ENCODE peak calls at places on chromosomes 2 and 18, in eight cellular contexts. F is kidney epithelial cell, M is bronchial epithelial cell, R is endothelial cell of umbilical vein, N is endodermal cell, E is kidney, S is hepatocyte, O is psoas muscle. Y is an unnamed sample. For H3K36me3, the result is how much of the 10 kb centered on the place peaks cover.

GRCh38 chr2:46615555-46616487 is 136.5 kb downstream of the TMEM247 start:
- DNase-seq in E (no peak), R (peak), S (peak), O (no peak), F (no peak), M (peak), N (no peak), Y (no peak)

GRCh38 chr2:898319-898718 is 52.3 kb upstream of the SNTG2 start:
- DNase-seq in E (no peak), N (peak), O (no peak), F (no peak), M (no peak), R (no peak), S (peak), Y (peak)

GRCh38 chr18:54774971-54775665 is 53.2 kb upstream of the RAB27B start:
- DNase-seq in E (no peak), R (peak), N (no peak), F (no peak), O (no peak), S (no peak), M (peak), Y (peak)

GRCh38 chr2:17869128-17869527 is 9.3 kb upstream of the KCNS3 start:
- DNase-seq in S (no peak), M (peak), N (no peak), E (no peak), O (no peak), R (no peak), F (no peak), Y (no peak)

GRCh38 chr2:145644820-145645302 is 1124.9 kb upstream of the ZEB2 start:
- DNase-seq in F (no peak), N (no peak), R (no peak), E (no peak), S (no peak), O (no peak), M (no peak), Y (no peak)

GRCh38 chr2:168490015-168490874 is 34.2 kb downstream of the CERS6 start:
- DNase-seq in R (peak), S (peak), F (no peak), O (no peak), N (peak), E (no peak), M (peak), Y (no peak)

GRCh38 chr2:36427790-36428243 is 72.2 kb downstream of the CRIM1 start:
- DNase-seq in O (peak), R (no peak), S (no peak), M (no peak), F (no peak), N (peak), E (no peak), Y (no peak)

GRCh38 chr18:54149078-54149697 is 75.3 kb downstream of the MBD2 start:
- DNase-seq in O (peak), F (peak), N (peak), R (peak), E (no peak), M (peak), S (peak), Y (no peak)

GRCh38 chr2:138763971-138764370 is 16.2 kb downstream of the NXPH2 start:
- DNase-seq in N (no peak), O (no peak), M (no peak), R (no peak), E (no peak), F (no peak), S (no peak), Y (no peak)

GRCh38 chr2:169001116-169001815 is 29.9 kb downstream of the ABCB11 start:
- DNase-seq in S (no peak), R (peak), E (no peak), O (no peak), N (no peak), F (no peak), M (no peak), Y (no peak)

GRCh38 chr2:152715854-152716428 is 1.3 kb downstream of the PRPF40A start:
- DNase-seq in M (peak), O (no peak), N (peak), R (peak), F (no peak), S (peak), E (no peak), Y (peak)

GRCh38 chr18:57841568-57841967 is 38.5 kb upstream of the ATP8B1 start:
- DNase-seq in R (no peak), O (no peak), S (no peak), N (no peak), F (no peak), M (no peak), E (no peak), Y (no peak)

GRCh38 chr18:8944871-8945245 is 157.6 kb upstream of the NDUFV2 start:
- DNase-seq in M (no peak), F (no peak), N (no peak), O (no peak), R (no peak), S (no peak), E (no peak), Y (no peak)

GRCh38 chr18:48229445-48230052 is 179.6 kb downstream of the ZBTB7C start:
- DNase-seq in E (no peak), O (no peak), M (no peak), N (peak), S (no peak), R (no peak), F (no peak), Y (peak)

GRCh38 chr18:55405655-55406373 is 182.2 kb downstream of the TCF4 start:
- DNase-seq in O (peak), F (peak), M (peak), S (peak), R (peak), N (no peak), E (no peak), Y (peak)

GRCh38 chr2:86251840-86252266 is 52.6 kb downstream of the MRPL35 start:
- DNase-seq in N (peak), M (no peak), R (peak), F (no peak), E (no peak), S (no peak), O (no peak), Y (peak)

GRCh38 chr2:178279142-178279541 is 84.8 kb downstream of the OSBPL6 start:
- DNase-seq in S (peak), E (no peak), R (peak), O (no peak), M (peak), F (peak), N (no peak), Y (no peak)

GRCh38 chr2:177243476-177243875 is 21.1 kb downstream of the NFE2L2 start:
- DNase-seq in E (no peak), O (no peak), S (no peak), R (no peak), F (no peak), M (no peak), N (no peak), Y (no peak)

GRCh38 chr2:54955674-54956391 is 94.4 kb downstream of the RTN4 start:
- DNase-seq in O (no peak), S (no peak), R (no peak), M (peak), E (no peak), F (no peak), N (no peak), Y (no peak)

GRCh38 chr2:72414108-72414507 is 266.4 kb upstream of the CYP26B1 start:
- DNase-seq in S (no peak), M (no peak), N (no peak), F (no peak), E (no peak), R (no peak), O (no peak), Y (no peak)

GRCh38 chr2:144350151-144350802 is 169.6 kb downstream of the ZEB2 start:
- DNase-seq in O (no peak), E (no peak), M (no peak), R (peak), S (no peak), F (no peak), N (peak), Y (no peak)
- TF ChIP-seq CTCF in O (no peak), E (no peak), M (no peak), R (no peak), S (no peak), F (no peak), N (no peak), Y (no peak)

DNA sequence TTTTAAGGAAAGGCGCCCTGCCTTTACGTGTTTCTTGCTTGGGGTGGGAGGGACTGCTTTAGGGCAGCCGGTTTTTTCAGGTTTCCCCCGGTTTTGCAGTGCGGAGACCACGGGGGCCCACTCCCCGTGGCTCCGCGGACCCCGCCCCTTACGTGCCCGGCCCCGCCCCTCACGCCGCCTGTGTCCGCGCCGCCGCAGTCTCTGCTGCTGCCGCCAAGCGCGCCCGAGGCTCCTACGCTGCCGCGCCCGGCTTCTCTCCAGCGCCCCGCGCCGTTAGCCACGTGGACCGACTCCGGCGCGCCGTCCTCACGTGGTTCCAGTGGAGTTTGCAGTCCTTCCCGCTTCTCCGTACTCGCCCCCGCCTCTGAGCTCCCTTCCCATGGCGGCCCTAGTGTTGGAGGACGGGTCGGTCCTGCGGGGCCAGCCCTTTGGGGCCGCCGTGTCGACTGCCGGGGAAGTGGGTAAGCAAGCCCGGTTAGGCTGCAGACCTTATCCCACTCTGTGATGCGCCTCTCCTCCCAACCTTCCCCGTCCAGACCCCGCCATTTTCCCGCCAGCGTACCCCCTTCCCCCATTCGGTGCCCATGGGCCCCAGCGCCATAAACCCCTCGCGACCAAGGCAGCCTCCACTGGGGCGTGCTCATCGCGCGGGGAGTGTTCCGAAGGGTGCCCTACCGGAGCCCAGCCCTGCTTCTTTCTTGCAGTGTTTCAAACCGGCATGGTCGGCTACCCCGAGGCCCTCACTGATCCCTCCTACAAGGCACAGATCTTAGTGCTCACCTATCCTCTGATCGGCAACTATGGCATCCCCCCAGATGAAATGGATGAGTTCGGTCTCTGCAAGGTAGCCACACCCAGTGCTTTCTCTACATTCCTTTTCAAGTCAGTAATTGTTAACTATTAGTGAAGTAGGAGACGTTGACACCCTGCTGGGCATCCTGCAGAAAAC is at the start of gene CAD:
- DNase-seq in R (peak), F (peak), M (peak), S (peak), E (peak), N (peak), O (peak), Y (peak)
- H3K36me3 ChIP-seq in R (under half), F (under half), M (under half), S (under half), E (under half), N (under half), O (half or more), Y (half or more)

GRCh38 chr2:79368116-79368630 is 144.7 kb upstream of the CTNNA2 start:
- DNase-seq in O (no peak), E (no peak), F (no peak), N (no peak), M (no peak), R (no peak), S (no peak), Y (no peak)
- TF ChIP-seq CTCF in O (no peak), E (no peak), F (no peak), N (no peak), M (no peak), R (no peak), S (no peak), Y (no peak)

GRCh38 chr2:239984431-239985194 is 40.5 kb downstream of the NDUFA10 start:
- DNase-seq in E (no peak), S (no peak), N (peak), O (no peak), M (no peak), F (no peak), R (no peak), Y (peak)
- H3K36me3 ChIP-seq in E (under half), S (under half), N (half or more), O (half or more), M (under half), F (under half), R (under half), Y (under half)

GRCh38 chr2:12824304-12824761 is 107.6 kb downstream of the TRIB2 start:
- DNase-seq in F (no peak), R (peak), S (peak), N (no peak), M (no peak), E (peak), O (no peak), Y (no peak)

GRCh38 chr2:12828932-12829331 is 112.2 kb downstream of the TRIB2 start:
- DNase-seq in M (no peak), F (no peak), S (no peak), R (no peak), O (no peak), N (no peak), E (no peak), Y (no peak)

GRCh38 chr2:12827721-12828120 is 111.0 kb downstream of the TRIB2 start:
- DNase-seq in N (no peak), R (no peak), E (no peak), S (no peak), O (no peak), F (no peak), M (no peak), Y (peak)

GRCh38 chr2:12824771-12825363 is 108.1 kb downstream of the TRIB2 start:
- DNase-seq in R (no peak), N (no peak), S (no peak), O (peak), E (peak), M (no peak), F (no peak), Y (no peak)

DNA sequence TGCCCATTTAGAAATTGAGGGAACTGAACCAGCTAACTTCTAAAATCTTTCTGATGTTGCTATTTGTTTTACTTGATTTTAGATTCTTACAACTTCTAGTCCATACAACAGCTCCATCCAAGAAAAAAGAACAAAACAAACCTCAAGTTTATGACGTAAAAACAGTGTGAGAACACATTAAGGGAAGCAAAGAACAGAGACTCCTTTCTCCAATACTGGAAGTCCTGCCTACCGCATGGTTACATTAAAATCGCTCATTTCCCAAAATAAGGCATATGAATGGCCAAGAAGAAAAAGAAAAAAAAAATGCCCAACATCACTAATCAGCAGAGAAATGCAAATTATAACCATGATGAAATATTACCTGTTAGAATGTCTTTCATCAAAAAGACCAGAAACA is 110.0 kb downstream of the TRIB2 start:
- DNase-seq in S (no peak), M (no peak), N (no peak), O (no peak), F (no peak), E (no peak), R (no peak), Y (no peak)
- TF ChIP-seq CTCF in S (no peak), M (no peak), N (no peak), O (no peak), F (no peak), E (no peak), R (no peak), Y (no peak)

DNA sequence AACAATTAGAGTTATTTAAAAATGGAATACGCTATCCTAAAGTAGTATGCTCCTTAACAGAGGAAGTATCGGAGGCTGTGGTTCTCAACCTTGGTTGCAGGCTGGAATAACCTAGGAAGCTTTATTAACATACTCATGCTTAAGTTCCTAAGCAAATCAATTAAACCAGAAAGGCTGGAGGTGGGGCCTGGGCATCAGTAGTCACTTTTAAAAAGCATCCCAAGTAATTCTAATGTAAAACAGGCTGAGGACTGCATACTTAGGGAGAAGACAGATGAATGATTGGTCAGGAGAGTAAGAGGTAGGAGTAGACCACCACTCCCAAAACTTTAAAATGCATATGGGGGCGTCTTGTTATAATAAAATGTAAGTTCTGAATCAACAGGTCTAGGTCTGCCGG is 15.3 kb downstream of the ACAA2 start:
- DNase-seq in E (no peak), S (no peak), F (no peak), O (no peak), N (no peak), M (no peak), R (no peak), Y (no peak)
- H3K36me3 ChIP-seq in E (under half), S (under half), F (under half), O (half or more), N (half or more), M (under half), R (under half), Y (under half)

GRCh38 chr2:33777791-33778190 is 178.7 kb upstream of the FAM98A start:
- DNase-seq in O (no peak), M (no peak), R (no peak), E (no peak), F (no peak), N (no peak), S (no peak), Y (no peak)

GRCh38 chr2:33784488-33784887 is 185.4 kb upstream of the FAM98A start:
- DNase-seq in R (no peak), E (no peak), F (no peak), N (no peak), S (no peak), O (no peak), M (no peak), Y (no peak)

GRCh38 chr2:33785201-33786106 is 186.4 kb upstream of the FAM98A start:
- DNase-seq in O (no peak), N (no peak), S (no peak), E (no peak), F (no peak), M (no peak), R (no peak), Y (no peak)

GRCh38 chr2:33786881-33787280 is 187.8 kb upstream of the FAM98A start:
- DNase-seq in M (no peak), S (no peak), O (no peak), E (no peak), F (no peak), R (no peak), N (no peak), Y (no peak)

GRCh38 chr2:33782395-33783239 is 183.5 kb upstream of the FAM98A start:
- DNase-seq in N (peak), E (no peak), O (no peak), R (no peak), M (no peak), S (no peak), F (no peak), Y (no peak)
- TF ChIP-seq CTCF in N (peak), E (no peak), O (no peak), R (no peak), M (no peak), S (no peak), F (no peak), Y (peak)

DNA sequence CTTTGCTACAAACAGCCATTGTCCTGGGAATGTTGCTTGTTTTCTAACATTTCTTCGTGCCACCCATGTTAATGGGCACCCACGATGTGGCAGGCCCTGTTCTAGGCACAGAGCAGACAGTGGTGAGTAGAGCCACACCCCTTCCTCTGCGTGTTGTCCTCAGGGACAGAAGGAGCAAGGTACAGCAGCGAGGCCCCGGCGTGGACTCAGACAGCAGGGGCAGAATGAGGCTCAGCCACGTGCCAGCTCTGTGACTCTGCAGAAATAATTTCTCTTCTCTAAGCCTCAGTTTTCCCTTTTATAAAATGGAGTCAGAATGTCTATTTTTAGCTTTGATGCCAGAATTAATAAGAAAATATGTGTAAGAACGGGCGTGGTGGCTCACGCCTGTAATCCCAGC is 401.7 kb downstream of the TSN start:
- DNase-seq in N (no peak), F (no peak), O (no peak), E (no peak), M (no peak), S (no peak), R (no peak), Y (no peak)
- H3K36me3 ChIP-seq in N (under half), F (under half), O (under half), E (under half), M (under half), S (under half), R (under half), Y (under half)

DNA sequence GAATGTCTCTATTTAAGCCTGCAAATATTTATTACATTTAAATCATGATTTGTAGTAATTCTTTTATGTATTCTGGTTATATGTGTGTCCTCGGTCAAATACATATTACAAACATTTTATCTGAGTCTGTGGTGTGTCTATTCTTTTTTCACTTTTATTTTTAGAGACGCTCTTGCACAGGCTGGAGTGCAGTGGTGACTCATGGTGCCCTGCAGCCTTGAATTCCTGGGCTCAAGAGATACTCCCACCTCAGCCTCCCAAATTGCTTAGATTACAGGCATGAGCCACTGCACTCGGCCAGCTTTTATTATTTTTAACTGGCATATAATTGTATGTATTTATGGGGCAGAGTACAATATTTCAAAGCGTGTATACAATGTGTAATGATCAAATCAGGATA is 47.5 kb downstream of the ARID5A start:
- DNase-seq in E (no peak), R (no peak), O (no peak), F (no peak), M (peak), S (no peak), N (no peak), Y (no peak)
- TF ChIP-seq CTCF in E (no peak), R (no peak), O (no peak), F (no peak), M (no peak), S (no peak), N (no peak), Y (no peak)

DNA sequence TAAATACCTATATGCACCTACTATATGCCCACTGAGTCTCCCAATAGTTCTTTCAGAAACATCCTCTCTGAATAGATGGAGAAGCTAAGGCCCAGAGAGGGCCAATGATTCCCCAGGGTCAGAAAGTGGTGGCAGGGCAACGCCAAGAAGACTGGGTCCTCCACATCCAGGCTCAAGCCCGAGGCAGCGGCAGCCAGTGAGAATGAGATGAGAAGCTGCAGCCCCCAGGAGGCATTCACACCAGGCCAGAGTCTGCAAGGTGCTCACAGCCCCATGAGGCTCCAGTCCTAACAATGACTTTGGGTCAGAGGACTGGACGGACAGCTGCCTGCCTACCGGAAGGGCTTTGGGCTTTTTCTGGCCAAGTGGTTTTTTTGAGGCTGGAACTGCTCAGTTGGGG is 3.5 kb downstream of the TEX261 start:
- DNase-seq in R (no peak), M (no peak), E (no peak), O (no peak), F (no peak), S (peak), N (peak), Y (no peak)
- H3K36me3 ChIP-seq in R (under half), M (under half), E (under half), O (half or more), F (under half), S (under half), N (under half), Y (under half)